ENCODE peak calls at places on chromosomes 13 and 19, in four cellular contexts. One of them, this sample, is unnamed.
A peak's percentile ranks its signal among the peaks of the same experiment; 100 is the strongest.

GRCh38 chr19:4844348-4845179 is 13.1 kb upstream of the TICAM1 start:
- DNase-seq in RWPE1: no peak
- DNase-seq in neuronal stem cell: no peak
- DNase-seq in right atrium auricular region: no peak
- DNase-seq in this sample: no peak

GRCh38 chr13:101916108-101916757 is 463.8 kb downstream of the ITGBL1 start:
- DNase-seq in neuronal stem cell: peak; percentile 56
- DNase-seq in right atrium auricular region: no peak
- DNase-seq in RWPE1: no peak
- DNase-seq in this sample: no peak

GRCh38 chr19:15154002-15154612 is 46.7 kb downstream of the NOTCH3 start:
- DNase-seq in neuronal stem cell: no peak
- DNase-seq in right atrium auricular region: no peak
- DNase-seq in RWPE1: peak; percentile 53
- DNase-seq in this sample: no peak

GRCh38 chr19:43934055-43934984 is 762 bp downstream of the ZNF45 start:
- DNase-seq in RWPE1: peak; percentile 13
- DNase-seq in neuronal stem cell: no peak
- DNase-seq in right atrium auricular region: no peak
- DNase-seq in this sample: no peak

GRCh38 chr13:104314926-104315535 is 1248.8 kb upstream of the SLC10A2 start:
- DNase-seq in RWPE1: no peak
- DNase-seq in right atrium auricular region: no peak
- DNase-seq in neuronal stem cell: no peak
- DNase-seq in this sample: no peak

GRCh38 chr13:46896346-46897138 is at the start of gene HTR2A:
- DNase-seq in RWPE1: no peak
- DNase-seq in right atrium auricular region: peak; percentile 69
- DNase-seq in neuronal stem cell: no peak
- DNase-seq in this sample: no peak

GRCh38 chr13:27334774-27335490 is 64.3 kb downstream of the RASL11A start:
- DNase-seq in RWPE1: no peak
- DNase-seq in right atrium auricular region: no peak
- DNase-seq in neuronal stem cell: no peak
- DNase-seq in this sample: no peak

GRCh38 chr19:48255376-48256303 is at the start of gene CARD8:
- DNase-seq in neuronal stem cell: peak; percentile 58
- DNase-seq in right atrium auricular region: peak; percentile 84
- DNase-seq in RWPE1: peak; percentile 68
- DNase-seq in this sample: peak; percentile 73

GRCh38 chr19:49157445-49158224 is at the start of gene TRPM4:
- DNase-seq in RWPE1: peak; percentile 84
- DNase-seq in neuronal stem cell: peak; percentile 83
- DNase-seq in right atrium auricular region: peak; percentile 93
- DNase-seq in this sample: no peak

GRCh38 chr19:30001301-30001700 is 59.3 kb downstream of the URI1 start:
- DNase-seq in neuronal stem cell: no peak
- DNase-seq in right atrium auricular region: no peak
- DNase-seq in RWPE1: no peak
- DNase-seq in this sample: no peak

GRCh38 chr19:30001794-30002193 is 59.8 kb downstream of the URI1 start:
- DNase-seq in neuronal stem cell: no peak
- DNase-seq in RWPE1: no peak
- DNase-seq in right atrium auricular region: no peak
- DNase-seq in this sample: no peak

GRCh38 chr19:30004403-30004802 is 62.4 kb downstream of the URI1 start:
- DNase-seq in RWPE1: no peak
- DNase-seq in right atrium auricular region: no peak
- DNase-seq in neuronal stem cell: no peak
- DNase-seq in this sample: no peak

GRCh38 chr19:30006206-30006605 is 64.2 kb downstream of the URI1 start:
- DNase-seq in neuronal stem cell: no peak
- DNase-seq in right atrium auricular region: no peak
- DNase-seq in RWPE1: no peak
- DNase-seq in this sample: no peak

GRCh38 chr19:30003862-30004261 is 61.8 kb downstream of the URI1 start:
- DNase-seq in RWPE1: no peak
- DNase-seq in neuronal stem cell: no peak
- DNase-seq in right atrium auricular region: no peak
- DNase-seq in this sample: no peak
- H3K27ac ChIP-seq in RWPE1: no peak overlapping the region
- H3K27ac ChIP-seq in neuronal stem cell: no peak overlapping the region
- H3K27ac ChIP-seq in right atrium auricular region: no peak overlapping the region
- H3K27ac ChIP-seq in this sample: no peak overlapping the region

DNA sequence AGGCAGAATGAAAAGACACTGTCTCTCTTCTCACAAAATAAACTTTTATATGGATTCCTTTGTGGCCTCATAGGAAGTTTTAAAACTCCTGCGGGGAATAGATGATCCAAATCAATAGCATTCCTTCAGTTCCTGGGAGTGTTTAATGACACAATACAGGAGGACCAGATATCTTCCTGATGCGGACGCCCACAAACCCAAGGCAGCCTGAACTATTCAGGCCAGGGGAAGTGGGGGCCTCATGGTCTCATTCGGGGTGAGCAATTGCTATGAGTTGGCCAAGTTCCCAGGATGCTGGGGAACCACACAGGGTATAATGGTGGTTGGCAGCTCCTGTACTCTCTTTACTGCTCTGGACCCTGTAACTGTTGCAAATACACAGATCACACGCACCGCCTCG is 401.2 kb downstream of the IRS2 start:
- DNase-seq in right atrium auricular region: peak; percentile 50
- DNase-seq in neuronal stem cell: no peak
- DNase-seq in RWPE1: no peak
- DNase-seq in this sample: no peak
- H3K27ac ChIP-seq in right atrium auricular region: no peak overlapping the region
- H3K27ac ChIP-seq in neuronal stem cell: no peak overlapping the region
- H3K27ac ChIP-seq in RWPE1: no peak overlapping the region
- H3K27ac ChIP-seq in this sample: no peak overlapping the region

GRCh38 chr19:46716672-46717033 is 261 bp downstream of the PRKD2 start:
- DNase-seq in RWPE1: peak; percentile 27
- DNase-seq in right atrium auricular region: no peak
- DNase-seq in neuronal stem cell: no peak
- DNase-seq in this sample: no peak
- H3K27ac ChIP-seq in RWPE1: peak overlapping the region; percentile 93
- H3K27ac ChIP-seq in right atrium auricular region: peak overlapping the region; percentile 84
- H3K27ac ChIP-seq in neuronal stem cell: peak overlapping the region; percentile 81
- H3K27ac ChIP-seq in this sample: peak overlapping the region; percentile 88

GRCh38 chr19:33394006-33394722 is 20.7 kb downstream of the CEBPG start:
- DNase-seq in right atrium auricular region: peak; percentile 91
- DNase-seq in RWPE1: peak; percentile 66
- DNase-seq in neuronal stem cell: no peak
- DNase-seq in this sample: no peak

GRCh38 chr19:33396701-33397535 is 23.4 kb downstream of the CEBPG start:
- DNase-seq in right atrium auricular region: no peak
- DNase-seq in neuronal stem cell: peak; percentile 15
- DNase-seq in RWPE1: no peak
- DNase-seq in this sample: no peak

GRCh38 chr19:33395561-33396550 is 22.3 kb downstream of the CEBPG start:
- DNase-seq in RWPE1: no peak
- DNase-seq in right atrium auricular region: no peak
- DNase-seq in neuronal stem cell: no peak
- DNase-seq in this sample: no peak

GRCh38 chr19:33393286-33394005 is 19.9 kb downstream of the CEBPG start:
- DNase-seq in RWPE1: no peak
- DNase-seq in neuronal stem cell: no peak
- DNase-seq in right atrium auricular region: no peak
- DNase-seq in this sample: no peak

GRCh38 chr19:33394723-33395560 is 21.4 kb downstream of the CEBPG start:
- DNase-seq in RWPE1: no peak
- DNase-seq in neuronal stem cell: no peak
- DNase-seq in right atrium auricular region: no peak
- DNase-seq in this sample: no peak
- H3K27ac ChIP-seq in RWPE1: peak overlapping the region; percentile 86
- H3K27ac ChIP-seq in neuronal stem cell: no peak overlapping the region
- H3K27ac ChIP-seq in right atrium auricular region: no peak overlapping the region
- H3K27ac ChIP-seq in this sample: peak overlapping the region; percentile 23

GRCh38 chr13:113821847-113822246 is 42.0 kb downstream of the GAS6 start:
- DNase-seq in right atrium auricular region: no peak
- DNase-seq in RWPE1: no peak
- DNase-seq in neuronal stem cell: no peak
- DNase-seq in this sample: no peak
- H3K27ac ChIP-seq in right atrium auricular region: peak overlapping the region; percentile 93
- H3K27ac ChIP-seq in RWPE1: peak overlapping the region; percentile 99
- H3K27ac ChIP-seq in neuronal stem cell: no peak overlapping the region
- H3K27ac ChIP-seq in this sample: peak overlapping the region; percentile 82

GRCh38 chr19:19388568-19389555 is 16.6 kb upstream of the GATAD2A start:
- DNase-seq in RWPE1: no peak
- DNase-seq in right atrium auricular region: no peak
- DNase-seq in neuronal stem cell: no peak
- DNase-seq in this sample: no peak
- H3K27ac ChIP-seq in RWPE1: peak overlapping the region; percentile 93
- H3K27ac ChIP-seq in right atrium auricular region: peak overlapping the region; percentile 29
- H3K27ac ChIP-seq in neuronal stem cell: no peak overlapping the region
- H3K27ac ChIP-seq in this sample: peak overlapping the region; percentile 54